ENCODE peak calls at places on chromosomes 1 and 21, in six cellular contexts. V is Peyer's patch, N is PC-3, O is keratinocyte, S is lower lobe of right lung, G is H9. I is an unnamed sample. For H3K4me1, the result is how much of the 10 kb centered on the place peaks cover.

GRCh38 chr1:155673003-155673402 is 15.6 kb downstream of the YY1AP1 start:
- DNase-seq in V (no peak), N (no peak), O (no peak), S (no peak), G (no peak), I (no peak)

GRCh38 chr1:246215505-246215893 is 291.6 kb downstream of the SMYD3 start:
- DNase-seq in V (no peak), N (no peak), O (no peak), S (no peak), G (no peak), I (no peak)

GRCh38 chr21:41710823-41711160 is 56.1 kb downstream of the RIPK4 start:
- DNase-seq in V (no peak), N (no peak), O (no peak), S (no peak), G (no peak), I (no peak)

GRCh38 chr1:59779949-59780348 is 34.8 kb upstream of the HOOK1 start:
- DNase-seq in V (no peak), N (peak), O (no peak), S (no peak), G (no peak), I (no peak)

GRCh38 chr1:181386340-181386739 is 97.0 kb upstream of the CACNA1E start:
- DNase-seq in V (no peak), N (no peak), O (no peak), S (no peak), G (no peak), I (no peak)

GRCh38 chr21:37871121-37871862 is 45.0 kb downstream of the KCNJ6 start:
- DNase-seq in V (no peak), N (peak), O (no peak), S (no peak), G (no peak), I (no peak)

GRCh38 chr1:39957299-39958020 is 2.5 kb downstream of the MFSD2A start:
- DNase-seq in V (no peak), N (no peak), O (no peak), S (no peak), G (no peak), I (no peak)

GRCh38 chr1:6392081-6392879 is 1.3 kb downstream of the ACOT7 start:
- DNase-seq in V (no peak), N (peak), O (no peak), S (no peak), G (no peak), I (no peak)

GRCh38 chr1:228647523-228648444 is 87.5 kb upstream of the RHOU start:
- DNase-seq in V (peak), N (peak), O (peak), S (peak), G (peak), I (peak)

GRCh38 chr1:244861683-244862082 is 2.7 kb downstream of the HNRNPU start:
- DNase-seq in V (no peak), N (no peak), O (no peak), S (no peak), G (no peak), I (no peak)

GRCh38 chr1:61602663-61603062 is 122.3 kb downstream of the TM2D1 start:
- DNase-seq in V (no peak), N (no peak), O (no peak), S (no peak), G (no peak), I (no peak)

GRCh38 chr1:40421694-40422384 is 28.4 kb upstream of the ZFP69B start:
- DNase-seq in V (no peak), N (peak), O (no peak), S (no peak), G (no peak), I (no peak)

GRCh38 chr1:201142011-201142853 is 12.0 kb downstream of the TMEM9 start:
- DNase-seq in V (no peak), N (no peak), O (no peak), S (no peak), G (no peak), I (no peak)

GRCh38 chr1:20610950-20611349 is 22.1 kb downstream of the CDA start:
- DNase-seq in V (no peak), N (no peak), O (no peak), S (no peak), G (no peak), I (no peak)

GRCh38 chr1:66984491-66984890 is 59.7 kb downstream of the MIER1 start:
- DNase-seq in V (no peak), N (no peak), O (no peak), S (no peak), G (no peak), I (no peak)

GRCh38 chr1:32427264-32427963 is 33.2 kb upstream of the BSDC1 start:
- DNase-seq in V (no peak), N (no peak), O (no peak), S (no peak), G (no peak), I (no peak)

GRCh38 chr1:87958711-87959110 is 630.0 kb downstream of the LMO4 start:
- DNase-seq in V (no peak), N (no peak), O (no peak), S (no peak), G (no peak), I (no peak)

GRCh38 chr1:214719207-214719606 is 116.2 kb downstream of the CENPF start:
- DNase-seq in V (no peak), N (peak), O (no peak), S (no peak), G (no peak), I (no peak)

GRCh38 chr1:97377432-97378034 is 543.3 kb downstream of the DPYD start:
- DNase-seq in V (no peak), N (no peak), O (no peak), S (no peak), G (no peak), I (no peak)

GRCh38 chr1:43144228-43144627 is 27.9 kb downstream of the EBNA1BP2 start:
- DNase-seq in V (no peak), N (peak), O (no peak), S (no peak), G (no peak), I (no peak)

GRCh38 chr1:220797553-220797952 is 10.8 kb downstream of the MTARC1 start:
- DNase-seq in V (no peak), N (peak), O (no peak), S (no peak), G (no peak), I (no peak)

GRCh38 chr1:160624464-160624863 is 22.4 kb downstream of the SLAMF1 start:
- DNase-seq in V (no peak), N (no peak), O (no peak), S (no peak), G (no peak), I (no peak)

GRCh38 chr1:90370696-90371095 is 346.4 kb downstream of the BARHL2 start:
- DNase-seq in V (no peak), N (peak), O (no peak), S (no peak), G (no peak), I (no peak)

GRCh38 chr1:9691726-9692125 is 40.2 kb downstream of the PIK3CD start:
- DNase-seq in V (no peak), N (no peak), O (no peak), S (no peak), G (no peak), I (no peak)

GRCh38 chr1:168939131-168939946 is 167.2 kb upstream of the ATP1B1 start:
- DNase-seq in V (peak), N (peak), O (no peak), S (no peak), G (no peak), I (no peak)

GRCh38 chr1:23148084-23148483 is 20.6 kb downstream of the LUZP1 start:
- DNase-seq in V (no peak), N (no peak), O (no peak), S (no peak), G (no peak), I (peak)

GRCh38 chr21:38156200-38156599 is 100.6 kb upstream of the KCNJ15 start:
- DNase-seq in V (no peak), N (no peak), O (no peak), S (no peak), G (no peak), I (no peak)

GRCh38 chr1:231053493-231054162 is 13.6 kb upstream of the FAM89A start:
- DNase-seq in V (peak), N (peak), O (no peak), S (no peak), G (no peak), I (no peak)

GRCh38 chr1:184270556-184270955 is 116.3 kb upstream of the C1orf21 start:
- DNase-seq in V (no peak), N (no peak), O (no peak), S (no peak), G (peak), I (no peak)

GRCh38 chr1:110084226-110085078 is 14.0 kb upstream of the ALX3 start:
- DNase-seq in V (peak), N (no peak), O (no peak), S (peak), G (no peak), I (peak)

GRCh38 chr1:65948609-65949229 is 156.0 kb downstream of the PDE4B start:
- DNase-seq in V (no peak), N (peak), O (no peak), S (no peak), G (no peak), I (no peak)

GRCh38 chr1:165852896-165853295 is 25.5 kb downstream of the UCK2 start:
- DNase-seq in V (no peak), N (no peak), O (no peak), S (no peak), G (no peak), I (no peak)

GRCh38 chr1:226487921-226488320 is 60.6 kb upstream of the STUM start:
- DNase-seq in V (no peak), N (peak), O (no peak), S (no peak), G (peak), I (no peak)

GRCh38 chr1:41917835-41918449 is 780 bp downstream of the HIVEP3 start:
- DNase-seq in V (peak), N (peak), O (no peak), S (peak), G (peak), I (peak)

GRCh38 chr1:44609412-44609767 is 64.9 kb downstream of the TMEM53 start:
- DNase-seq in V (peak), N (peak), O (no peak), S (no peak), G (peak), I (peak)

GRCh38 chr1:93904228-93904627 is 5.0 kb downstream of the GCLM start:
- DNase-seq in V (no peak), N (no peak), O (no peak), S (no peak), G (no peak), I (no peak)

GRCh38 chr1:234322979-234323378 is 50.3 kb upstream of the COA6 start:
- DNase-seq in V (peak), N (peak), O (no peak), S (peak), G (peak), I (peak)

GRCh38 chr1:982765-983436 is 1.0 kb upstream of the PERM1 start:
- DNase-seq in V (no peak), N (peak), O (no peak), S (no peak), G (no peak), I (no peak)

GRCh38 chr1:244863491-244864252 is 671 bp downstream of the HNRNPU start:
- DNase-seq in V (peak), N (no peak), O (no peak), S (peak), G (no peak), I (no peak)

GRCh38 chr1:196698993-196699392 is 47.1 kb downstream of the CFH start:
- DNase-seq in V (no peak), N (no peak), O (no peak), S (no peak), G (no peak), I (no peak)

DNA sequence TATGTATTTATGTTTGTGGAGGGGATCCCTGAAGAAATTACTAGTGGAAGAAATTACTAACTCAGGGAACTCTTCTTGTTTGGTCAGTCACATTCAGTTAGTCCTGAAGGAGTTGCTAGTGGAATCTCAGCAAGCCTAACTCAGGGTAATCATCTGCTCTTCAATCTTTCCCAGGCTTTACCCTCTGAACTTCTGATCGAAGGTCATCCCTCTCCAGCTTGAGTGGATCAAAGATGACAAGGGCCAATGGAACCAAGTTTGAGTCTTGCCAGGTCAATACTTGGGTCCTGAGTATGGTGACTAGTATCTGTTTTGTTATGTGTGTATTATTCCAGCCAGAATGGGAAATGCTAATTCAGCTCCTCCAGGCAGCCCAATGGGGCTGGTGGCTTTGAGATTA is 49.3 kb downstream of the CFH start:
- DNase-seq in V (no peak), N (no peak), O (no peak), S (no peak), G (no peak), I (no peak)
- H3K4me1 ChIP-seq in V (under half), N (under half), O (under half), S (under half), G (under half), I (under half)

GRCh38 chr1:100358210-100358609 is 5.9 kb downstream of the CDC14A start:
- DNase-seq in V (no peak), N (peak), O (no peak), S (no peak), G (no peak), I (peak)
- H3K4me1 ChIP-seq in V (under half), N (under half), O (under half), S (half or more), G (under half), I (half or more)

GRCh38 chr1:15618685-15619525 is 1.6 kb downstream of the DDI2 start:
- DNase-seq in V (no peak), N (peak), O (no peak), S (no peak), G (no peak), I (no peak)
- H3K4me1 ChIP-seq in V (under half), N (under half), O (under half), S (half or more), G (under half), I (half or more)

DNA sequence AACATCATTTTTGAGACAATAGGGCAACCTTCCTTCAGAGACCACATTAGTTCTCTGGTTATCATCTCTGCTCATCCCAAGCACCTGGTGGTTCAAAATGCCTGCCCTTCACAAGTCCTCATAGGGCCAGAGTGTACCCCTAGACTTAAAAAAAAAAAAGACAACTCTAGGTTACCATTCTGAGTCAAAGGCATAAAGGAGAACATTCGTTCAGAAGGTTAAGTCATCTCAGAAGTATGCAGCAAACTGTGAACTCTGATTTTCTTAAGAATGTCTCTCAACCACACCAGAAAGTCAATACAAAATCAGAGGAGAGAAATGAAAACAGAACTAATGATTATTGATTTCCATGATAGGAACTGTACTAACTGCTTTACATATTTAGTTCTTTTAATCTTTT is 9.2 kb upstream of the BEND5 start:
- DNase-seq in V (no peak), N (no peak), O (no peak), S (no peak), G (no peak), I (no peak)
- H3K4me1 ChIP-seq in V (under half), N (under half), O (under half), S (under half), G (under half), I (under half)

DNA sequence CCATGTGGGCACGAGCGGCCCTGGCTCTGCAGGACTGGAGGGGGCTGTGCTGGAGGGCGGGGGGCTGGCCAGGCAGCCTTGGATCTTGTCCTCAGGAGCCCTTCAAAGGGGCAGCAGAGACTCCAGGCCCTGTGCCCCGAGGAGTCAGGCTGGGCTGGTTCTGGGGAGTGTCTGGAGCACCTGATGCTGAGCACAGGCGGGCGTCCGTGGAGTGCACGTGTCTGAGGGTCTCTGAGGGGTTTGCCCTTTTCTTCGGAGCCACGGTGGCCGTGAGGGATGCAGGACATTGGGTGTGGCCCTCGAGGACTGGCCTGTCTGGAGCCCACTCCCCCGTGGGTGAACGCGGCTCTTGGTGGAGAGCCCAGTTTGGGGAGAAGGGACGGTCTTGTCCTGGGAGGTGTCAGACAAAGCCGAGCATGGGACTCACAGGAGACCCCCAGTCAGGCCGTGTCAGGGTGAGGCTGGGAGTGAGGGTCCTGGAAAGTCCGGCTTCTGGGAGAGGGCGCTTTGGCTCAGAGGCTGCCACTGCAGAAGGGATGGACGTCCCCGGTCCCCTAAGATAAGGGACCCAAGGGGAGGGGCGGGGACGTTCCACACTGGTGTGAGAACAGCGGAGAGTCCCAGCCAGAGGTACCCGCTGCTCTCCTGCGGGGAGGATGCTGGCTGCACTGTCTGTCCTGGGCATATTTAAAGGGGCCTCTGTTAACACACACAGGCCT is 60.8 kb downstream of the COL18A1 start:
- DNase-seq in V (no peak), N (no peak), O (no peak), S (no peak), G (no peak), I (no peak)
- H3K4me1 ChIP-seq in V (under half), N (under half), O (under half), S (under half), G (under half), I (under half)

GRCh38 chr1:36486436-36487335 is 4.0 kb upstream of the CSF3R start:
- DNase-seq in V (peak), N (peak), O (no peak), S (peak), G (no peak), I (no peak)

GRCh38 chr1:36487906-36488305 is 5.2 kb upstream of the CSF3R start:
- DNase-seq in V (no peak), N (no peak), O (no peak), S (no peak), G (no peak), I (no peak)

GRCh38 chr1:36482724-36483388 is at the start of gene CSF3R:
- DNase-seq in V (no peak), N (no peak), O (no peak), S (peak), G (no peak), I (no peak)

GRCh38 chr1:36484099-36484498 is 1.4 kb upstream of the CSF3R start:
- DNase-seq in V (no peak), N (no peak), O (no peak), S (no peak), G (no peak), I (no peak)

DNA sequence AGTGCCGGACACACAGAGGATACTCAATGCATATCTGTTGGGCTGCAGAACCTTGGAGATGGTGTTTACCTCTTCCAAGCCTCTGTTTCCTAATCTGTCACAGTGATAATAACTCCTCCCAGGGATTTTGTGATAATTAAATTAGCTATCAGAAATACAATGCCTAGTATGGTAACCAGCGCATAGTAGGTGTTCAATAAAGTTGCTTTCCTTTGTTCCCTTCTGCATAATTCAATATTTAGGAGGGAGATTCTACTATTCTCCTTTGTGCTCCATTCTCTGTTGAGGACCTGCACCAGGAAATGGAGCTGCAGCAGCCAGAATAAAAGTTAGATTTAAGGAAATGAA is 3.3 kb upstream of the CSF3R start:
- DNase-seq in V (no peak), N (no peak), O (no peak), S (no peak), G (no peak), I (no peak)
- H3K4me1 ChIP-seq in V (under half), N (under half), O (under half), S (under half), G (under half), I (under half)

DNA sequence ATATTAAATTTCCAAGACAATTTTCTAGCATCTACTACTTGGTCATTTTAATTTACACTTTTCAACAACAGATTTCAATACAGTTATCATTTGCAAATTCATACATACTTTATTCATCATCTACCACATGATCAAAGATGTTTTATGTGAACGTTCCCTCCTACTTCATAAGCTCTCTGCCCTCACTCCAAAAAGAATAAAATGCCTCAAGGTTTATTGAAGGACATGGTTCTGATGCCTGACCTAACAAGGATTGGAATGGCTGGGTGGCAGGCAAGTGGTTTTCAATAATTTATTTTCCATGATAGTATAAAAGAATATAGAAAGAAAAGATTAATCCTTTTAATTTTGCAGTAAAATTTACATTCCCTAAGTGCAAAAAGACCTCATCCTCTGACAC is 5.4 kb downstream of the CDKN2C start:
- DNase-seq in V (no peak), N (peak), O (no peak), S (no peak), G (no peak), I (no peak)
- H3K4me1 ChIP-seq in V (under half), N (under half), O (under half), S (under half), G (under half), I (under half)